ENCODE peak calls at places on chromosomes 11 and 22, in ten cellular contexts. One of them, this sample, is unnamed.

GRCh38 chr22:27641049-27641790 is 160.3 kb downstream of the MN1 start:
- DNase-seq in gastrocnemius medialis: peak; percentile 57
- DNase-seq in GM20000: no peak
- DNase-seq in cardiac fibroblast: no peak
- DNase-seq in RWPE1: no peak
- DNase-seq in fibroblast of lung: no peak
- DNase-seq in ovary: peak; percentile 25
- DNase-seq in progenitor cell of endocrine pancreas: no peak
- DNase-seq in upper lobe of right lung: no peak
- DNase-seq in endothelial cell: no peak
- DNase-seq in this sample: peak; percentile 44

GRCh38 chr11:64762916-64763803 is 3.4 kb upstream of the PYGM start:
- DNase-seq in RWPE1: no peak
- DNase-seq in cardiac fibroblast: peak; percentile 71
- DNase-seq in progenitor cell of endocrine pancreas: no peak
- DNase-seq in ovary: no peak
- DNase-seq in GM20000: no peak
- DNase-seq in fibroblast of lung: peak; percentile 33
- DNase-seq in endothelial cell: no peak
- DNase-seq in gastrocnemius medialis: no peak
- DNase-seq in upper lobe of right lung: peak; percentile 48
- DNase-seq in this sample: peak; percentile 49

GRCh38 chr11:115290479-115291390 is 213.5 kb downstream of the CADM1 start:
- DNase-seq in cardiac fibroblast: no peak
- DNase-seq in ovary: no peak
- DNase-seq in endothelial cell: peak; percentile 18
- DNase-seq in upper lobe of right lung: no peak
- DNase-seq in RWPE1: no peak
- DNase-seq in gastrocnemius medialis: no peak
- DNase-seq in GM20000: no peak
- DNase-seq in progenitor cell of endocrine pancreas: no peak
- DNase-seq in fibroblast of lung: no peak
- DNase-seq in this sample: no peak

GRCh38 chr11:112017538-112017937 is 7.7 kb upstream of the DLAT start:
- DNase-seq in cardiac fibroblast: peak; percentile 7
- DNase-seq in ovary: no peak
- DNase-seq in gastrocnemius medialis: no peak
- DNase-seq in fibroblast of lung: peak; percentile 34
- DNase-seq in RWPE1: no peak
- DNase-seq in upper lobe of right lung: no peak
- DNase-seq in GM20000: no peak
- DNase-seq in endothelial cell: no peak
- DNase-seq in progenitor cell of endocrine pancreas: no peak
- DNase-seq in this sample: no peak

GRCh38 chr22:47357493-47357892 is 595.0 kb downstream of the TBC1D22A start:
- DNase-seq in upper lobe of right lung: no peak
- DNase-seq in GM20000: no peak
- DNase-seq in cardiac fibroblast: no peak
- DNase-seq in RWPE1: no peak
- DNase-seq in endothelial cell: no peak
- DNase-seq in fibroblast of lung: no peak
- DNase-seq in ovary: no peak
- DNase-seq in gastrocnemius medialis: no peak
- DNase-seq in progenitor cell of endocrine pancreas: no peak
- DNase-seq in this sample: no peak

GRCh38 chr11:70071996-70072395 is 6.1 kb upstream of the ANO1 start:
- DNase-seq in RWPE1: no peak
- DNase-seq in gastrocnemius medialis: no peak
- DNase-seq in cardiac fibroblast: no peak
- DNase-seq in GM20000: no peak
- DNase-seq in ovary: no peak
- DNase-seq in fibroblast of lung: no peak
- DNase-seq in endothelial cell: no peak
- DNase-seq in upper lobe of right lung: peak; percentile 29
- DNase-seq in progenitor cell of endocrine pancreas: peak; percentile 3
- DNase-seq in this sample: no peak

GRCh38 chr11:32154275-32154674 is 63.4 kb downstream of the RCN1 start:
- DNase-seq in GM20000: peak; percentile 28
- DNase-seq in progenitor cell of endocrine pancreas: no peak
- DNase-seq in RWPE1: no peak
- DNase-seq in gastrocnemius medialis: no peak
- DNase-seq in upper lobe of right lung: no peak
- DNase-seq in endothelial cell: no peak
- DNase-seq in ovary: no peak
- DNase-seq in fibroblast of lung: peak; percentile 51
- DNase-seq in cardiac fibroblast: peak; percentile 34
- DNase-seq in this sample: no peak

GRCh38 chr22:39664485-39665200 is 94.1 kb downstream of the CACNA1I start:
- DNase-seq in upper lobe of right lung: no peak
- DNase-seq in GM20000: peak; percentile 61
- DNase-seq in fibroblast of lung: no peak
- DNase-seq in progenitor cell of endocrine pancreas: peak; percentile 63
- DNase-seq in cardiac fibroblast: no peak
- DNase-seq in ovary: no peak
- DNase-seq in RWPE1: no peak
- DNase-seq in endothelial cell: peak; percentile 45
- DNase-seq in gastrocnemius medialis: no peak
- DNase-seq in this sample: no peak

GRCh38 chr11:70590356-70590991 is 192.1 kb downstream of the CTTN start:
- DNase-seq in endothelial cell: no peak
- DNase-seq in GM20000: no peak
- DNase-seq in upper lobe of right lung: no peak
- DNase-seq in fibroblast of lung: no peak
- DNase-seq in gastrocnemius medialis: no peak
- DNase-seq in progenitor cell of endocrine pancreas: no peak
- DNase-seq in RWPE1: no peak
- DNase-seq in cardiac fibroblast: no peak
- DNase-seq in ovary: no peak
- DNase-seq in this sample: no peak

GRCh38 chr22:17477401-17477833 is 85.9 kb upstream of the SLC25A18 start:
- DNase-seq in upper lobe of right lung: no peak
- DNase-seq in fibroblast of lung: peak; percentile 82
- DNase-seq in GM20000: no peak
- DNase-seq in progenitor cell of endocrine pancreas: no peak
- DNase-seq in endothelial cell: no peak
- DNase-seq in ovary: no peak
- DNase-seq in RWPE1: no peak
- DNase-seq in gastrocnemius medialis: peak; percentile 58
- DNase-seq in cardiac fibroblast: peak; percentile 84
- DNase-seq in this sample: no peak

GRCh38 chr11:47186076-47186936 is at the start of gene PACSIN3:
- DNase-seq in upper lobe of right lung: peak; percentile 83
- DNase-seq in endothelial cell: peak; percentile 63
- DNase-seq in RWPE1: peak; percentile 55
- DNase-seq in cardiac fibroblast: peak; percentile 45
- DNase-seq in fibroblast of lung: peak; percentile 28
- DNase-seq in GM20000: peak; percentile 85
- DNase-seq in ovary: peak; percentile 76
- DNase-seq in progenitor cell of endocrine pancreas: peak; percentile 55
- DNase-seq in gastrocnemius medialis: no peak
- DNase-seq in this sample: no peak

GRCh38 chr11:13486926-13487660 is 8.7 kb downstream of the PTH start:
- DNase-seq in gastrocnemius medialis: no peak
- DNase-seq in endothelial cell: peak; percentile 9
- DNase-seq in RWPE1: no peak
- DNase-seq in fibroblast of lung: peak; percentile 9
- DNase-seq in ovary: peak; percentile 44
- DNase-seq in GM20000: peak; percentile 13
- DNase-seq in progenitor cell of endocrine pancreas: peak; percentile 31
- DNase-seq in cardiac fibroblast: peak; percentile 29
- DNase-seq in upper lobe of right lung: peak; percentile 86
- DNase-seq in this sample: no peak
- TF ChIP-seq CTCF in gastrocnemius medialis: no peak
- TF ChIP-seq CTCF in endothelial cell: no peak
- TF ChIP-seq CTCF in RWPE1: no peak
- TF ChIP-seq CTCF in fibroblast of lung: peak; percentile 25
- TF ChIP-seq CTCF in ovary: no peak
- TF ChIP-seq CTCF in GM20000: peak; percentile 54
- TF ChIP-seq CTCF in progenitor cell of endocrine pancreas: peak; percentile 50
- TF ChIP-seq CTCF in cardiac fibroblast: peak; percentile 42
- TF ChIP-seq CTCF in upper lobe of right lung: peak; percentile 46
- TF ChIP-seq CTCF in this sample: peak; percentile 41

GRCh38 chr11:78742430-78742829 is 167.8 kb upstream of the NARS2 start:
- DNase-seq in endothelial cell: no peak
- DNase-seq in gastrocnemius medialis: peak; percentile 32
- DNase-seq in RWPE1: peak; percentile 11
- DNase-seq in progenitor cell of endocrine pancreas: no peak
- DNase-seq in ovary: no peak
- DNase-seq in cardiac fibroblast: no peak
- DNase-seq in GM20000: no peak
- DNase-seq in fibroblast of lung: peak; percentile 30
- DNase-seq in upper lobe of right lung: peak; percentile 77
- DNase-seq in this sample: no peak
- TF ChIP-seq CTCF in endothelial cell: no peak
- TF ChIP-seq CTCF in gastrocnemius medialis: no peak
- TF ChIP-seq CTCF in RWPE1: no peak
- TF ChIP-seq CTCF in progenitor cell of endocrine pancreas: no peak
- TF ChIP-seq CTCF in ovary: no peak
- TF ChIP-seq CTCF in cardiac fibroblast: no peak
- TF ChIP-seq CTCF in GM20000: no peak
- TF ChIP-seq CTCF in fibroblast of lung: no peak
- TF ChIP-seq CTCF in upper lobe of right lung: no peak
- TF ChIP-seq CTCF in this sample: no peak

DNA sequence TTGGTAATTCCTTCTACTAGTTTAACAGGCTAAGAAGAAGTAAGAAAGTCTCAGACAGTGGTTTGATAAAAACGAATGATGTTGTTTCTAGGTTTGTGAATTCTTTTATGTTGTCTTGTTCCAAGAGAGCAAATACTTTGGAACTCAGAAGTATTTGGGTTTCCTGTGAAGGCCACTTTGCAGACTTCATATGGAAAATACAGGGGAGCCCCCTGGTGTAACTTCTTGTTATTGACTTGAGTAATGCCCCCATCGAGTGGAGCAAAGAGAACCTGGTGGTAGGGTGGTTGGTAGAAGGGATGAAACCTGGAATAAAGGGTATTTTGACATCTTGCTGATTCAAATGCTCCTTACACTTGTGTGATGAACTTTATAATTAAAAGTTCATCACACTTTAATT is 40.0 kb upstream of the PTH start:
- DNase-seq in cardiac fibroblast: peak; percentile 1
- DNase-seq in gastrocnemius medialis: no peak
- DNase-seq in upper lobe of right lung: no peak
- DNase-seq in endothelial cell: no peak
- DNase-seq in GM20000: no peak
- DNase-seq in fibroblast of lung: no peak
- DNase-seq in progenitor cell of endocrine pancreas: no peak
- DNase-seq in ovary: no peak
- DNase-seq in RWPE1: no peak
- DNase-seq in this sample: no peak
- TF ChIP-seq CTCF in cardiac fibroblast: no peak
- TF ChIP-seq CTCF in gastrocnemius medialis: no peak
- TF ChIP-seq CTCF in upper lobe of right lung: no peak
- TF ChIP-seq CTCF in endothelial cell: peak; percentile 34
- TF ChIP-seq CTCF in GM20000: no peak
- TF ChIP-seq CTCF in fibroblast of lung: no peak
- TF ChIP-seq CTCF in progenitor cell of endocrine pancreas: no peak
- TF ChIP-seq CTCF in ovary: no peak
- TF ChIP-seq CTCF in RWPE1: no peak
- TF ChIP-seq CTCF in this sample: peak; percentile 36

GRCh38 chr22:37306494-37306829 is 24.2 kb downstream of the CYTH4 start:
- DNase-seq in endothelial cell: no peak
- DNase-seq in progenitor cell of endocrine pancreas: no peak
- DNase-seq in RWPE1: no peak
- DNase-seq in GM20000: no peak
- DNase-seq in ovary: no peak
- DNase-seq in fibroblast of lung: no peak
- DNase-seq in cardiac fibroblast: no peak
- DNase-seq in gastrocnemius medialis: no peak
- DNase-seq in upper lobe of right lung: no peak
- DNase-seq in this sample: no peak
- TF ChIP-seq CTCF in endothelial cell: no peak
- TF ChIP-seq CTCF in progenitor cell of endocrine pancreas: no peak
- TF ChIP-seq CTCF in RWPE1: no peak
- TF ChIP-seq CTCF in GM20000: no peak
- TF ChIP-seq CTCF in ovary: no peak
- TF ChIP-seq CTCF in fibroblast of lung: no peak
- TF ChIP-seq CTCF in cardiac fibroblast: no peak
- TF ChIP-seq CTCF in gastrocnemius medialis: no peak
- TF ChIP-seq CTCF in upper lobe of right lung: no peak
- TF ChIP-seq CTCF in this sample: no peak